ENCODE peak calls at places on chromosomes 6 and 20, in seven cellular contexts. K is right lobe of liver; L is fibroblast of lung; X is T-helper 2 cell treated with Interferon-gamma antibody and Interleukin-4, amounts not matched to agents 5 μg/mL and 100 μg/mL, for 36 hours; Y is HFFc6; R is lower leg skin; P is activated CD8-positive, alpha-beta T cell treated with anti-CD3 and anti-CD28 coated beads for 36 hours. W is an unnamed sample.

GRCh38 chr6:54875539-54875938 is 29.0 kb downstream of the FAM83B start:
- DNase-seq in K (no peak), X (no peak), Y (no peak), R (no peak), L (no peak), P (no peak), W (no peak)

GRCh38 chr20:10536531-10536930 is 101.4 kb downstream of the SLX4IP start:
- DNase-seq in X (no peak), P (peak; percentile 41), K (peak; percentile 65), R (no peak), Y (no peak), L (peak; percentile 80), W (no peak)

GRCh38 chr20:19652591-19653026 is 105.4 kb upstream of the RIN2 start:
- DNase-seq in L (no peak), K (no peak), X (no peak), P (no peak), R (no peak), Y (no peak), W (no peak)

GRCh38 chr6:17418281-17419188 is 25.1 kb downstream of the CAP2 start:
- DNase-seq in X (no peak), Y (peak; percentile 75), L (no peak), P (no peak), K (no peak), R (peak; percentile 24), W (no peak)

GRCh38 chr20:36917943-36918342 is 33.6 kb downstream of the SAMHD1 start:
- DNase-seq in L (peak; percentile 22), Y (no peak), P (no peak), R (no peak), K (no peak), X (no peak), W (no peak)

GRCh38 chr6:55734256-55734655 is 141.1 kb downstream of the BMP5 start:
- DNase-seq in L (no peak), R (no peak), P (no peak), Y (no peak), K (no peak), X (no peak), W (no peak)

GRCh38 chr6:152750694-152751093 is at the start of gene VIP:
- DNase-seq in R (no peak), P (no peak), Y (peak; percentile 37), X (no peak), L (peak; percentile 6), K (no peak), W (no peak)

GRCh38 chr20:59412896-59413295 is 112.5 kb downstream of the EDN3 start:
- DNase-seq in R (no peak), Y (no peak), P (no peak), X (no peak), L (no peak), K (no peak), W (no peak)

GRCh38 chr6:109687271-109687721 is 3.7 kb downstream of the AK9 start:
- DNase-seq in X (peak; percentile 9), K (no peak), Y (peak; percentile 84), R (peak; percentile 34), L (peak; percentile 92), P (peak; percentile 52), W (no peak)

GRCh38 chr20:4546786-4547185 is 174.9 kb upstream of the PRND start:
- DNase-seq in K (no peak), L (peak; percentile 80), Y (peak; percentile 94), P (no peak), R (no peak), X (no peak), W (no peak)

GRCh38 chr6:92888316-92888715 is 531.0 kb downstream of the EPHA7 start:
- DNase-seq in R (no peak), X (no peak), K (no peak), L (no peak), P (no peak), Y (no peak), W (no peak)

GRCh38 chr6:17957488-17957887 is 29.9 kb downstream of the KIF13A start:
- DNase-seq in R (no peak), L (peak; percentile 28), K (no peak), P (no peak), Y (no peak), X (no peak), W (no peak)

GRCh38 chr20:37343212-37343993 is 2.5 kb upstream of the SRC start:
- DNase-seq in X (no peak), Y (no peak), K (no peak), L (no peak), P (peak; percentile 40), R (no peak), W (peak; percentile 93)

W was measured in colonic mucosa.